ENCODE peak calls at places on chromosome 1, in nine cellular contexts. N is NCI-H1436; O is NCI-H2029; X is psoas muscle; Y is stimulated activated CD4-positive, alpha-beta T cell treated with anti-CD3 and anti-CD28 coated beads, Interleukin-15, amount 100 ng/mL, for 24 hours; C is AG09309; I is colonic mucosa; R is activated CD8-positive, alpha-beta memory T cell treated with anti-CD3 and anti-CD28 coated beads for 1 hour; W is GM12892. Z is an unnamed sample.
A peak's percentile ranks its signal among the peaks of the same experiment; 100 is the strongest.

GRCh38 chr1:184827600-184828368 is 73.1 kb upstream of the EDEM3 start:
- DNase-seq in N (no peak), O (no peak), X (no peak), Y (no peak), C (peak; percentile 5), I (no peak), R (no peak), W (no peak), Z (no peak)

GRCh38 chr1:218829143-218829542 is 344.5 kb upstream of the LYPLAL1 start:
- DNase-seq in N (no peak), O (no peak), X (no peak), Y (no peak), C (no peak), I (no peak), R (no peak), W (no peak), Z (no peak)

GRCh38 chr1:147622731-147623130 is 47.6 kb downstream of the ACP6 start:
- DNase-seq in N (no peak), O (no peak), X (no peak), Y (no peak), C (no peak), I (no peak), R (no peak), W (no peak), Z (no peak)

GRCh38 chr1:183205196-183205781 is 19.2 kb downstream of the LAMC2 start:
- DNase-seq in N (no peak), O (no peak), X (no peak), Y (no peak), C (peak; percentile 61), I (no peak), R (no peak), W (no peak), Z (no peak)

GRCh38 chr1:202204065-202204464 is 10.5 kb downstream of the LGR6 start:
- DNase-seq in N (no peak), O (no peak), X (no peak), Y (no peak), C (no peak), I (no peak), R (no peak), W (no peak), Z (no peak)

GRCh38 chr1:241130881-241131280 is 226.1 kb downstream of the RGS7 start:
- DNase-seq in N (no peak), O (no peak), X (no peak), Y (no peak), C (no peak), I (no peak), R (no peak), W (no peak), Z (no peak)

GRCh38 chr1:178055779-178056471 is 38.0 kb upstream of the RASAL2 start:
- DNase-seq in N (no peak), O (no peak), X (no peak), Y (no peak), C (no peak), I (peak; percentile 46), R (no peak), W (peak; percentile 27), Z (no peak)

GRCh38 chr1:15206418-15207030 is 40.5 kb upstream of the FHAD1 start:
- DNase-seq in N (no peak), O (no peak), X (peak; percentile 38), Y (no peak), C (no peak), I (no peak), R (no peak), W (no peak), Z (no peak)

GRCh38 chr1:157691285-157691920 is 9.2 kb downstream of the FCRL3 start:
- DNase-seq in N (no peak), O (peak; percentile 25), X (no peak), Y (no peak), C (peak; percentile 10), I (no peak), R (no peak), W (no peak), Z (no peak)

GRCh38 chr1:6177681-6178380 is 2.3 kb downstream of the CHD5 start:
- DNase-seq in N (no peak), O (no peak), X (no peak), Y (no peak), C (no peak), I (no peak), R (no peak), W (no peak), Z (no peak)

GRCh38 chr1:71089536-71090270 is 8.9 kb upstream of the ZRANB2 start:
- DNase-seq in N (no peak), O (no peak), X (no peak), Y (no peak), C (peak; percentile 31), I (no peak), R (no peak), W (no peak), Z (no peak)

GRCh38 chr1:17913326-17914115 is 158.4 kb downstream of the ACTL8 start:
- DNase-seq in N (no peak), O (no peak), X (no peak), Y (no peak), C (no peak), I (no peak), R (no peak), W (no peak), Z (no peak)

GRCh38 chr1:244361764-244362473 is 89.8 kb downstream of the ADSS2 start:
- DNase-seq in N (no peak), O (no peak), X (no peak), Y (no peak), C (no peak), I (no peak), R (no peak), W (no peak), Z (no peak)

GRCh38 chr1:6953874-6954502 is 168.7 kb downstream of the CAMTA1 start:
- DNase-seq in N (no peak), O (no peak), X (no peak), Y (no peak), C (no peak), I (no peak), R (no peak), W (no peak), Z (no peak)

GRCh38 chr1:212557739-212558664 is 50.6 kb upstream of the ATF3 start:
- DNase-seq in N (peak; percentile 60), O (no peak), X (peak; percentile 76), Y (no peak), C (no peak), I (peak; percentile 74), R (no peak), W (peak; percentile 39), Z (no peak)

GRCh38 chr1:17335821-17336718 is 28.1 kb downstream of the PADI4 start:
- DNase-seq in N (peak; percentile 64), O (peak; percentile 29), X (peak; percentile 79), Y (peak; percentile 82), C (no peak), I (peak; percentile 78), R (peak; percentile 14), W (no peak), Z (peak; percentile 85)

GRCh38 chr1:9621032-9621431 is 30.5 kb upstream of the PIK3CD start:
- DNase-seq in N (no peak), O (no peak), X (no peak), Y (no peak), C (no peak), I (no peak), R (no peak), W (no peak), Z (no peak)

GRCh38 chr1:186899577-186899976 is 70.8 kb downstream of the PLA2G4A start:
- DNase-seq in N (no peak), O (no peak), X (no peak), Y (peak; percentile 5), C (no peak), I (no peak), R (no peak), W (peak; percentile 0), Z (no peak)

GRCh38 chr1:21244986-21245687 is 45.1 kb downstream of the ECE1 start:
- DNase-seq in N (no peak), O (no peak), X (no peak), Y (no peak), C (no peak), I (no peak), R (no peak), W (no peak), Z (no peak)

GRCh38 chr1:20724364-20725188 is 6.8 kb upstream of the KIF17 start:
- DNase-seq in N (no peak), O (no peak), X (peak; percentile 25), Y (no peak), C (no peak), I (no peak), R (no peak), W (no peak), Z (no peak)

GRCh38 chr1:216064643-216065042 is 358.6 kb downstream of the USH2A start:
- DNase-seq in N (no peak), O (no peak), X (no peak), Y (no peak), C (no peak), I (no peak), R (no peak), W (no peak), Z (no peak)

GRCh38 chr1:21559788-21560567 is 50.8 kb downstream of the ALPL start:
- DNase-seq in N (no peak), O (no peak), X (no peak), Y (no peak), C (no peak), I (no peak), R (no peak), W (no peak), Z (no peak)

GRCh38 chr1:98001764-98002163 is 80.9 kb upstream of the DPYD start:
- DNase-seq in N (no peak), O (no peak), X (no peak), Y (no peak), C (no peak), I (no peak), R (no peak), W (no peak), Z (no peak)

GRCh38 chr1:185567006-185567405 is 167.2 kb upstream of the HMCN1 start:
- DNase-seq in N (peak; percentile 66), O (peak; percentile 95), X (no peak), Y (peak; percentile 19), C (no peak), I (no peak), R (peak; percentile 17), W (no peak), Z (no peak)

GRCh38 chr1:20325407-20325737 is 34.7 kb downstream of the VWA5B1 start:
- DNase-seq in N (no peak), O (no peak), X (no peak), Y (no peak), C (no peak), I (no peak), R (no peak), W (no peak), Z (no peak)